ENCODE peak calls at places on chromosomes 2 and 18, in seven cellular contexts. One of them, this sample, is unnamed.

GRCh38 chr18:62420513-62421209 is 95.6 kb downstream of the TNFRSF11A start:
- DNase-seq in K562: peak
- DNase-seq in HL-60: no peak
- DNase-seq in HCT116: no peak
- DNase-seq in A549: peak
- DNase-seq in GM23338: no peak
- DNase-seq in GM12878: peak
- DNase-seq in this sample: no peak

GRCh38 chr2:15287447-15288184 is 273.5 kb downstream of the NBAS start:
- DNase-seq in A549: no peak
- DNase-seq in GM23338: peak
- DNase-seq in HCT116: no peak
- DNase-seq in K562: no peak
- DNase-seq in HL-60: no peak
- DNase-seq in GM12878: no peak
- DNase-seq in this sample: no peak

GRCh38 chr2:71674158-71674807 is 220.9 kb downstream of the DYSF start:
- DNase-seq in K562: no peak
- DNase-seq in GM12878: no peak
- DNase-seq in HCT116: no peak
- DNase-seq in GM23338: no peak
- DNase-seq in HL-60: no peak
- DNase-seq in A549: no peak
- DNase-seq in this sample: no peak

GRCh38 chr2:161085041-161085598 is 75.1 kb upstream of the TANK start:
- DNase-seq in A549: no peak
- DNase-seq in GM12878: no peak
- DNase-seq in HL-60: no peak
- DNase-seq in K562: no peak
- DNase-seq in HCT116: no peak
- DNase-seq in GM23338: no peak
- DNase-seq in this sample: no peak

GRCh38 chr2:100365434-100365833 is 43.1 kb upstream of the LONRF2 start:
- DNase-seq in HL-60: no peak
- DNase-seq in K562: no peak
- DNase-seq in GM23338: no peak
- DNase-seq in GM12878: no peak
- DNase-seq in HCT116: peak
- DNase-seq in A549: peak
- DNase-seq in this sample: peak

GRCh38 chr2:183511154-183511553 is 386.9 kb downstream of the NUP35 start:
- DNase-seq in A549: no peak
- DNase-seq in K562: no peak
- DNase-seq in HL-60: no peak
- DNase-seq in GM23338: no peak
- DNase-seq in HCT116: no peak
- DNase-seq in GM12878: no peak
- DNase-seq in this sample: no peak

GRCh38 chr18:12803069-12803936 is 80.7 kb downstream of the PTPN2 start:
- DNase-seq in A549: no peak
- DNase-seq in HCT116: no peak
- DNase-seq in GM12878: peak
- DNase-seq in GM23338: no peak
- DNase-seq in HL-60: no peak
- DNase-seq in K562: no peak
- DNase-seq in this sample: no peak

GRCh38 chr18:13374096-13374467 is 155.5 kb downstream of the LDLRAD4 start:
- DNase-seq in GM23338: no peak
- DNase-seq in A549: no peak
- DNase-seq in K562: no peak
- DNase-seq in GM12878: no peak
- DNase-seq in HCT116: no peak
- DNase-seq in HL-60: no peak
- DNase-seq in this sample: no peak

GRCh38 chr2:38615237-38615636 is 12.5 kb upstream of the HNRNPLL start:
- DNase-seq in HCT116: no peak
- DNase-seq in A549: no peak
- DNase-seq in HL-60: no peak
- DNase-seq in GM23338: no peak
- DNase-seq in GM12878: no peak
- DNase-seq in K562: peak
- DNase-seq in this sample: no peak

GRCh38 chr2:42784204-42784880 is 8.0 kb downstream of the HAAO start:
- DNase-seq in A549: no peak
- DNase-seq in GM23338: no peak
- DNase-seq in HL-60: no peak
- DNase-seq in GM12878: no peak
- DNase-seq in HCT116: no peak
- DNase-seq in K562: no peak
- DNase-seq in this sample: no peak

GRCh38 chr18:22544626-22545025 is 126.9 kb upstream of the CTAGE1 start:
- DNase-seq in GM23338: no peak
- DNase-seq in GM12878: no peak
- DNase-seq in HL-60: no peak
- DNase-seq in K562: no peak
- DNase-seq in A549: no peak
- DNase-seq in HCT116: no peak
- DNase-seq in this sample: no peak

GRCh38 chr2:238955648-238956531 is 108.0 kb downstream of the TWIST2 start:
- DNase-seq in GM12878: no peak
- DNase-seq in HCT116: no peak
- DNase-seq in K562: no peak
- DNase-seq in HL-60: no peak
- DNase-seq in GM23338: no peak
- DNase-seq in A549: no peak
- DNase-seq in this sample: no peak

GRCh38 chr18:77478619-77479018 is 229.0 kb downstream of the GALR1 start:
- DNase-seq in HL-60: peak
- DNase-seq in GM23338: peak
- DNase-seq in K562: no peak
- DNase-seq in GM12878: no peak
- DNase-seq in HCT116: no peak
- DNase-seq in A549: no peak
- DNase-seq in this sample: peak

GRCh38 chr2:134522856-134523460 is 195.8 kb downstream of the TMEM163 start:
- DNase-seq in HL-60: no peak
- DNase-seq in HCT116: no peak
- DNase-seq in GM12878: no peak
- DNase-seq in GM23338: no peak
- DNase-seq in K562: no peak
- DNase-seq in A549: no peak
- DNase-seq in this sample: no peak

GRCh38 chr2:200944467-200945394 is 18.7 kb downstream of the ORC2 start:
- DNase-seq in GM12878: no peak
- DNase-seq in HL-60: no peak
- DNase-seq in A549: peak
- DNase-seq in K562: no peak
- DNase-seq in GM23338: no peak
- DNase-seq in HCT116: peak
- DNase-seq in this sample: peak

GRCh38 chr2:71888741-71889445 is 258.8 kb downstream of the CYP26B1 start:
- DNase-seq in A549: no peak
- DNase-seq in HCT116: no peak
- DNase-seq in K562: no peak
- DNase-seq in HL-60: no peak
- DNase-seq in GM23338: no peak
- DNase-seq in GM12878: no peak
- DNase-seq in this sample: no peak

GRCh38 chr2:158006961-158007664 is 94.6 kb upstream of the UPP2 start:
- DNase-seq in A549: peak
- DNase-seq in GM12878: no peak
- DNase-seq in GM23338: peak
- DNase-seq in HCT116: no peak
- DNase-seq in HL-60: no peak
- DNase-seq in K562: no peak
- DNase-seq in this sample: no peak

GRCh38 chr18:9736942-9737813 is 29.1 kb downstream of the RAB31 start:
- DNase-seq in HL-60: no peak
- DNase-seq in K562: no peak
- DNase-seq in GM12878: no peak
- DNase-seq in A549: no peak
- DNase-seq in HCT116: peak
- DNase-seq in GM23338: no peak
- DNase-seq in this sample: peak

GRCh38 chr18:75162467-75162866 is 46.5 kb downstream of the PTGR3 start:
- DNase-seq in GM12878: no peak
- DNase-seq in HCT116: no peak
- DNase-seq in HL-60: no peak
- DNase-seq in A549: peak
- DNase-seq in GM23338: no peak
- DNase-seq in K562: no peak
- DNase-seq in this sample: no peak

GRCh38 chr18:74249181-74249968 is 42.4 kb downstream of the CYB5A start:
- DNase-seq in K562: no peak
- DNase-seq in GM23338: no peak
- DNase-seq in GM12878: no peak
- DNase-seq in A549: peak
- DNase-seq in HL-60: peak
- DNase-seq in HCT116: no peak
- DNase-seq in this sample: no peak

GRCh38 chr2:204487447-204488229 is 57.6 kb upstream of the PARD3B start:
- DNase-seq in HL-60: no peak
- DNase-seq in HCT116: no peak
- DNase-seq in GM12878: no peak
- DNase-seq in GM23338: no peak
- DNase-seq in A549: no peak
- DNase-seq in K562: no peak
- DNase-seq in this sample: no peak

GRCh38 chr2:109238580-109238979 is 109.6 kb downstream of the SH3RF3 start:
- DNase-seq in K562: no peak
- DNase-seq in HCT116: no peak
- DNase-seq in HL-60: peak
- DNase-seq in A549: no peak
- DNase-seq in GM23338: no peak
- DNase-seq in GM12878: peak
- DNase-seq in this sample: no peak

GRCh38 chr2:124804014-124804940 is 779.2 kb downstream of the CNTNAP5 start:
- DNase-seq in HCT116: peak
- DNase-seq in GM12878: peak
- DNase-seq in A549: peak
- DNase-seq in GM23338: peak
- DNase-seq in K562: peak
- DNase-seq in HL-60: no peak
- DNase-seq in this sample: peak

GRCh38 chr2:122390406-122390805 is 635.0 kb downstream of the TSN start:
- DNase-seq in HCT116: no peak
- DNase-seq in A549: no peak
- DNase-seq in GM23338: no peak
- DNase-seq in K562: no peak
- DNase-seq in GM12878: peak
- DNase-seq in HL-60: no peak
- DNase-seq in this sample: no peak

GRCh38 chr18:12904012-12904516 is 20.0 kb upstream of the PTPN2 start:
- DNase-seq in K562: peak
- DNase-seq in HL-60: no peak
- DNase-seq in GM12878: no peak
- DNase-seq in A549: no peak
- DNase-seq in HCT116: no peak
- DNase-seq in GM23338: no peak
- DNase-seq in this sample: no peak

GRCh38 chr2:73928995-73929394 is 2.3 kb downstream of the DGUOK start:
- DNase-seq in HL-60: no peak
- DNase-seq in K562: no peak
- DNase-seq in GM12878: no peak
- DNase-seq in HCT116: no peak
- DNase-seq in GM23338: no peak
- DNase-seq in A549: no peak
- DNase-seq in this sample: no peak

GRCh38 chr2:73926493-73927327 is at the start of gene DGUOK:
- DNase-seq in HCT116: peak
- DNase-seq in HL-60: peak
- DNase-seq in K562: peak
- DNase-seq in A549: peak
- DNase-seq in GM23338: peak
- DNase-seq in GM12878: peak
- DNase-seq in this sample: peak

GRCh38 chr2:73925033-73925704 is 1.5 kb upstream of the DGUOK start:
- DNase-seq in K562: no peak
- DNase-seq in GM12878: no peak
- DNase-seq in HCT116: peak
- DNase-seq in A549: peak
- DNase-seq in HL-60: no peak
- DNase-seq in GM23338: peak
- DNase-seq in this sample: no peak

GRCh38 chr2:73927344-73927743 is 664 bp downstream of the DGUOK start:
- DNase-seq in GM23338: no peak
- DNase-seq in HCT116: no peak
- DNase-seq in K562: no peak
- DNase-seq in HL-60: no peak
- DNase-seq in A549: no peak
- DNase-seq in GM12878: no peak
- DNase-seq in this sample: no peak

GRCh38 chr2:73925853-73926492 is 707 bp upstream of the DGUOK start:
- DNase-seq in HL-60: no peak
- DNase-seq in A549: peak
- DNase-seq in HCT116: no peak
- DNase-seq in GM12878: no peak
- DNase-seq in K562: no peak
- DNase-seq in GM23338: peak
- DNase-seq in this sample: no peak
- TF ChIP-seq REST in HL-60: no peak
- TF ChIP-seq REST in A549: no peak
- TF ChIP-seq REST in HCT116: no peak
- TF ChIP-seq REST in GM12878: no peak
- TF ChIP-seq REST in K562: no peak
- TF ChIP-seq REST in GM23338: no peak
- TF ChIP-seq REST in this sample: no peak

DNA sequence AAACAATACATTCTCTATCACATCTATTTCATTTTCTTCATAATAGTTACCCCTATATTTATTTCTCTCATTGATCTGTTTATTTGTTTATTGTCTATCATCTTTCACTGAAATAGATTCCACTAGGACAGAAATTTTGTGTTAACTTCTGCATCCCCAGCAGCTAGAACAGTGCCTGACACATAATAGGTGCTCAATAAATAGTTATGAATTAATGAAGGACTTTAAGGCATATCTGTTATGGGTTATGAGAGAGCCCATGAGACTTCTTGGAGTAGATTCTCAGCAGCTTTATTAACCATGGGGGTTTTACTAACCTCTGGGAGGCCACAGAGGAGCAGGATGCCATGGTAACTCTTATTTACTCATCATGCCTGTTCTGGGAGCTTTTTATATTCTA is 144.6 kb downstream of the CDC42EP3 start:
- DNase-seq in HCT116: no peak
- DNase-seq in HL-60: no peak
- DNase-seq in K562: no peak
- DNase-seq in GM23338: no peak
- DNase-seq in GM12878: no peak
- DNase-seq in A549: no peak
- DNase-seq in this sample: no peak
- H3K27ac ChIP-seq in HCT116: no peak
- H3K27ac ChIP-seq in HL-60: no peak
- H3K27ac ChIP-seq in K562: no peak
- H3K27ac ChIP-seq in GM23338: no peak
- H3K27ac ChIP-seq in GM12878: no peak
- H3K27ac ChIP-seq in A549: no peak
- H3K27ac ChIP-seq in this sample: no peak

GRCh38 chr18:44943201-44943881 is 262.7 kb downstream of the SETBP1 start:
- DNase-seq in GM23338: peak
- DNase-seq in GM12878: no peak
- DNase-seq in K562: no peak
- DNase-seq in HCT116: no peak
- DNase-seq in HL-60: no peak
- DNase-seq in A549: no peak
- DNase-seq in this sample: no peak
- TF ChIP-seq REST in GM23338: no peak
- TF ChIP-seq REST in GM12878: no peak
- TF ChIP-seq REST in K562: no peak
- TF ChIP-seq REST in HCT116: no peak
- TF ChIP-seq REST in HL-60: no peak
- TF ChIP-seq REST in A549: no peak
- TF ChIP-seq REST in this sample: no peak

GRCh38 chr2:96321230-96322103 is 3.6 kb upstream of the ITPRIPL1 start:
- DNase-seq in GM23338: peak
- DNase-seq in GM12878: peak
- DNase-seq in HL-60: peak
- DNase-seq in A549: peak
- DNase-seq in HCT116: no peak
- DNase-seq in K562: peak
- DNase-seq in this sample: no peak
- H3K27ac ChIP-seq in GM23338: no peak
- H3K27ac ChIP-seq in GM12878: peak
- H3K27ac ChIP-seq in HL-60: no peak
- H3K27ac ChIP-seq in A549: peak
- H3K27ac ChIP-seq in HCT116: no peak
- H3K27ac ChIP-seq in K562: peak
- H3K27ac ChIP-seq in this sample: peak